ENCODE peak calls at places on chromosome 19, in four cellular contexts. One of them, this sample, is unnamed.

GRCh38 chr19:16204005-16204294 is 6.2 kb downstream of the AP1M1 start:
- DNase-seq in tibial nerve: no peak
- DNase-seq in thyroid gland: no peak
- DNase-seq in stomach: no peak
- DNase-seq in this sample: no peak

GRCh38 chr19:10548746-10549276 is 5.1 kb downstream of the ATG4D start:
- DNase-seq in tibial nerve: no peak
- DNase-seq in thyroid gland: no peak
- DNase-seq in stomach: no peak
- DNase-seq in this sample: no peak

GRCh38 chr19:31289381-31289880 is 59.8 kb downstream of the TSHZ3 start:
- DNase-seq in tibial nerve: no peak
- DNase-seq in thyroid gland: no peak
- DNase-seq in stomach: no peak
- DNase-seq in this sample: no peak

GRCh38 chr19:9808855-9809646 is 9.8 kb downstream of the FBXL12 start:
- DNase-seq in tibial nerve: no peak
- DNase-seq in thyroid gland: no peak
- DNase-seq in stomach: no peak
- DNase-seq in this sample: no peak

GRCh38 chr19:32287811-32288227 is 57.6 kb upstream of the ZNF507 start:
- DNase-seq in tibial nerve: peak; percentile 63
- DNase-seq in thyroid gland: peak; percentile 40
- DNase-seq in stomach: peak; percentile 52
- DNase-seq in this sample: peak; percentile 51

GRCh38 chr19:50322931-50323781 is 6.0 kb downstream of the KCNC3 start:
- DNase-seq in tibial nerve: no peak
- DNase-seq in thyroid gland: no peak
- DNase-seq in stomach: no peak
- DNase-seq in this sample: no peak

GRCh38 chr19:14394167-14394566 is 12.9 kb downstream of the ADGRE5 start:
- DNase-seq in tibial nerve: no peak
- DNase-seq in thyroid gland: no peak
- DNase-seq in stomach: no peak
- DNase-seq in this sample: no peak

GRCh38 chr19:23439623-23440022 is 44.4 kb upstream of the ZNF91 start:
- DNase-seq in tibial nerve: no peak
- DNase-seq in thyroid gland: no peak
- DNase-seq in stomach: no peak
- DNase-seq in this sample: no peak

GRCh38 chr19:49890349-49891311 is 6.1 kb downstream of the IL4I1 start:
- DNase-seq in tibial nerve: no peak
- DNase-seq in thyroid gland: peak; percentile 50
- DNase-seq in stomach: peak; percentile 57
- DNase-seq in this sample: peak; percentile 45

GRCh38 chr19:36041831-36042230 is 9.2 kb upstream of the CLIP3 start:
- DNase-seq in tibial nerve: no peak
- DNase-seq in thyroid gland: peak; percentile 47
- DNase-seq in stomach: no peak
- DNase-seq in this sample: no peak

GRCh38 chr19:49328741-49329140 is 3.8 kb upstream of the SLC6A16 start:
- DNase-seq in tibial nerve: no peak
- DNase-seq in thyroid gland: peak; percentile 66
- DNase-seq in stomach: no peak
- DNase-seq in this sample: no peak

GRCh38 chr19:34996978-34997640 is 3.0 kb upstream of the GRAMD1A start:
- DNase-seq in tibial nerve: no peak
- DNase-seq in thyroid gland: no peak
- DNase-seq in stomach: no peak
- DNase-seq in this sample: no peak

GRCh38 chr19:2164020-2164988 is 571 bp downstream of the DOT1L start:
- DNase-seq in tibial nerve: no peak
- DNase-seq in thyroid gland: peak; percentile 26
- DNase-seq in stomach: no peak
- DNase-seq in this sample: no peak

GRCh38 chr19:42351079-42351735 is 25.8 kb downstream of the MEGF8 start:
- DNase-seq in tibial nerve: no peak
- DNase-seq in thyroid gland: no peak
- DNase-seq in stomach: no peak
- DNase-seq in this sample: no peak

GRCh38 chr19:42353341-42354015 is 28.0 kb downstream of the MEGF8 start:
- DNase-seq in tibial nerve: no peak
- DNase-seq in thyroid gland: no peak
- DNase-seq in stomach: no peak
- DNase-seq in this sample: no peak

GRCh38 chr19:42350417-42350816 is 25.0 kb downstream of the MEGF8 start:
- DNase-seq in tibial nerve: no peak
- DNase-seq in thyroid gland: no peak
- DNase-seq in stomach: no peak
- DNase-seq in this sample: no peak

GRCh38 chr19:42352893-42353259 is 27.4 kb downstream of the MEGF8 start:
- DNase-seq in tibial nerve: no peak
- DNase-seq in thyroid gland: no peak
- DNase-seq in stomach: no peak
- DNase-seq in this sample: no peak

GRCh38 chr19:42352216-42352892 is 26.9 kb downstream of the MEGF8 start:
- DNase-seq in tibial nerve: no peak
- DNase-seq in thyroid gland: no peak
- DNase-seq in stomach: no peak
- DNase-seq in this sample: no peak
- H3K27ac ChIP-seq in tibial nerve: no peak overlapping the region
- H3K27ac ChIP-seq in thyroid gland: no peak overlapping the region
- H3K27ac ChIP-seq in stomach: no peak overlapping the region
- H3K27ac ChIP-seq in this sample: no peak overlapping the region

GRCh38 chr19:38315657-38316476 is at the start of gene YIF1B:
- DNase-seq in tibial nerve: peak; percentile 92
- DNase-seq in thyroid gland: peak; percentile 96
- DNase-seq in stomach: peak; percentile 96
- DNase-seq in this sample: peak; percentile 96
- TF ChIP-seq POLR2A in tibial nerve: peak; percentile 59
- TF ChIP-seq POLR2A in thyroid gland: no peak
- TF ChIP-seq POLR2A in stomach: no peak
- TF ChIP-seq POLR2A in this sample: peak; percentile 42

DNA sequence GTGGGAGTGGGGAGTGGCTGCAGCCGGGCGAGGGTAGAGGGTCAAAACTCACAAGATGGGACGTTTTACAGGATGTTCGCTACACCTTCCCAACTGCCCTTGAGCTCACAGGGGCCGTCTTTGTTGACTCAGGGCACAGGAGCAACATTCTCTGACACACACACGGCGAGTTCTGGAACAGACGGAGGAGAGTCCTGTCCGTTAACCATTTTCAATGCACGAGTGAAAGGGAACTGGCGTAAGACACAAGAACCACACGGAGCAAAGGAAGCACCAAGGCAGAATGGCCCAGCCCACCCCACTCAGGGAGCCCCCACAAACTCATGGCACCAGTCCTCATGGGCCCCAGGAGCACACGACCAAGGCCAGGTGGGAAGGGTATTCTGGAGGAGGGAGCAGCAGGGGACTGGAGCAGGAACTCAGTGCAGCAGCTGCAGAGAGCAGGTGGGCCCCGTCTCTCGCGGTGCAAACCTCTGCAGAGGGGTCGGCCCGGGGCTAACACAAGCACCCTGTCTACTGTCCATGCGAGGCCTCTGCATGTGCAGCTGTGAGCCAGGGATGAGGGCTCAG is 37.9 kb upstream of the ISYNA1 start:
- DNase-seq in tibial nerve: no peak
- DNase-seq in thyroid gland: no peak
- DNase-seq in stomach: no peak
- DNase-seq in this sample: no peak
- H3K27ac ChIP-seq in tibial nerve: no peak overlapping the region
- H3K27ac ChIP-seq in thyroid gland: no peak overlapping the region
- H3K27ac ChIP-seq in stomach: peak overlapping the region; percentile 92
- H3K27ac ChIP-seq in this sample: no peak overlapping the region

GRCh38 chr19:58217607-58218391 is 10.9 kb upstream of the ZNF544 start:
- DNase-seq in tibial nerve: no peak
- DNase-seq in thyroid gland: no peak
- DNase-seq in stomach: no peak
- DNase-seq in this sample: no peak

GRCh38 chr19:58212336-58213074 is 16.2 kb upstream of the ZNF544 start:
- DNase-seq in tibial nerve: no peak
- DNase-seq in thyroid gland: no peak
- DNase-seq in stomach: no peak
- DNase-seq in this sample: no peak

GRCh38 chr19:58218899-58219298 is 9.8 kb upstream of the ZNF544 start:
- DNase-seq in tibial nerve: no peak
- DNase-seq in thyroid gland: no peak
- DNase-seq in stomach: no peak
- DNase-seq in this sample: no peak

GRCh38 chr19:58213075-58213369 is 15.7 kb upstream of the ZNF544 start:
- DNase-seq in tibial nerve: no peak
- DNase-seq in thyroid gland: no peak
- DNase-seq in stomach: no peak
- DNase-seq in this sample: no peak

GRCh38 chr19:58217069-58217481 is 11.6 kb upstream of the ZNF544 start:
- DNase-seq in tibial nerve: no peak
- DNase-seq in thyroid gland: no peak
- DNase-seq in stomach: no peak
- DNase-seq in this sample: no peak
- TF ChIP-seq POLR2A in tibial nerve: no peak
- TF ChIP-seq POLR2A in thyroid gland: no peak
- TF ChIP-seq POLR2A in stomach: no peak
- TF ChIP-seq POLR2A in this sample: no peak

DNA sequence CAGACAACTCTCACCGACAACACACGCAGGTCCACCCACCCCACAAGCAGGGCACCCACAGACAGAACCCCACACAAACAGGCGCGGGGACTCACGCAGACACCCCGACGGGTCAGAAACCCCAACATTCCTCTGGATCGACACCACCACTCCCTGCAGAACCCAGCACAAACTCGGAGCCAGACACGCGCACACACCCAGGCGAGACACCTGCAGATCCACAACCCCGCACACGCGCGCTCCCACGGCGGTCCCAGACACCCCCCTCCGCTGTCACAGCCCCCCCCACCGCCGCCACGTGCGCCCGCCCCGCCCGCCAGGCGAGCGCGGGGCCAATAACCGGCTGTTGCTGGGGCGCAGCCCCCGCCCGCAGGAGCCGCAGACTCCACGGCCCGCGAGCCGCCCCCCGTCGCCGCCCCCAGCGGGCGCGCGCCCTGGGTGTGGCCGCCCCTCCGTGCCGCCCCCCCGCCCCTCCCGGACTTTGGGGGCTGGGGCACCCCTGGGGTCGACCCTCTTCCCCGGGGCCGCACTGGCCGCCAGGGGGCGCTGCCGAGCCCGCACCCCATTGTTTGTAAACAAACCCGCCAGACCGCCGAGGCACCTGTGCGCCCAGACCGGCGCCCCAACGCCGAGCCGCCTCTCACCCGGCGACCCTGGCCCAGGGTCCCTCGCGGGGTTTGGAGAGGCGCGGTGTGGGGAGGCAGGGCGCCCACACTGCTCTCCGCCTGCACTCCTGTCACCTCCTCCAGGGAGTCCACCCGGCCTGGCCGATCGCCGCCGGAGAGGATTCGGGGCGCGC is 678 bp downstream of the BBC3 start:
- DNase-seq in tibial nerve: peak; percentile 57
- DNase-seq in thyroid gland: peak; percentile 50
- DNase-seq in stomach: peak; percentile 74
- DNase-seq in this sample: peak; percentile 73
- H3K27ac ChIP-seq in tibial nerve: peak overlapping the region; percentile 93
- H3K27ac ChIP-seq in thyroid gland: peak overlapping the region; percentile 85
- H3K27ac ChIP-seq in stomach: peak overlapping the region; percentile 99
- H3K27ac ChIP-seq in this sample: peak overlapping the region; percentile 96

GRCh38 chr19:44807162-44807561 is 1.7 kb upstream of the BCAM start:
- DNase-seq in tibial nerve: no peak
- DNase-seq in thyroid gland: peak; percentile 67
- DNase-seq in stomach: peak; percentile 58
- DNase-seq in this sample: no peak
- TF ChIP-seq POLR2A in tibial nerve: no peak
- TF ChIP-seq POLR2A in thyroid gland: no peak
- TF ChIP-seq POLR2A in stomach: no peak
- TF ChIP-seq POLR2A in this sample: no peak

GRCh38 chr19:40279120-40279551 is 6.0 kb downstream of the AKT2 start:
- DNase-seq in tibial nerve: peak; percentile 49
- DNase-seq in thyroid gland: peak; percentile 80
- DNase-seq in stomach: no peak
- DNase-seq in this sample: no peak
- H3K27ac ChIP-seq in tibial nerve: peak overlapping the region; percentile 61
- H3K27ac ChIP-seq in thyroid gland: peak overlapping the region; percentile 98
- H3K27ac ChIP-seq in stomach: peak overlapping the region; percentile 60
- H3K27ac ChIP-seq in this sample: no peak overlapping the region